ENCODE peak calls at places on chromosomes 16 and 17, in four cellular contexts. F is CD4-positive, alpha-beta T cell; C is putamen; P is activated T-cell treated with anti-CD3 and anti-CD28 coated beads, Interleukin-2, amount 50 U/mL, for 1 hour. T is an unnamed sample.

GRCh38 chr16:77246160-77246559 is 47.0 kb downstream of the SYCE1L start:
- DNase-seq in F (no peak), P (no peak), C (no peak), T (no peak)

GRCh38 chr17:51873302-51873701 is 285.2 kb downstream of the CA10 start:
- DNase-seq in F (no peak), P (no peak), C (no peak), T (no peak)

GRCh38 chr17:79630120-79630519 is 19.3 kb upstream of the RBFOX3 start:
- DNase-seq in F (no peak), C (no peak), P (no peak), T (no peak)

GRCh38 chr16:30458561-30459394 is 13.1 kb upstream of the SEPHS2 start:
- DNase-seq in P (peak), F (peak), C (no peak), T (no peak)

GRCh38 chr17:12537436-12537835 is 128.3 kb upstream of the MYOCD start:
- DNase-seq in F (no peak), C (no peak), P (no peak), T (no peak)

GRCh38 chr17:45440161-45440859 is 7.6 kb upstream of the ARHGAP27 start:
- DNase-seq in C (no peak), F (no peak), P (no peak), T (no peak)

GRCh38 chr16:28192811-28193529 is 18.8 kb downstream of the XPO6 start:
- DNase-seq in P (peak), C (no peak), F (peak), T (no peak)

GRCh38 chr16:22184615-22184968 is 21.5 kb upstream of the EEF2K start:
- DNase-seq in F (no peak), C (no peak), P (no peak), T (no peak)

GRCh38 chr16:89841275-89841674 is 13.0 kb downstream of the SPIRE2 start:
- DNase-seq in P (peak), C (no peak), F (peak), T (no peak)

GRCh38 chr16:89583895-89584644 is 8.5 kb downstream of the CPNE7 start:
- DNase-seq in P (no peak), F (no peak), C (no peak), T (no peak)

GRCh38 chr17:82179946-82180475 is 32.6 kb downstream of the CCDC57 start:
- DNase-seq in C (no peak), P (no peak), F (no peak), T (peak)

GRCh38 chr16:65384441-65384840 is 262.6 kb upstream of the CDH11 start:
- DNase-seq in F (no peak), C (no peak), P (no peak), T (peak)

GRCh38 chr16:27712251-27712711 is 162.3 kb downstream of the KATNIP start:
- DNase-seq in C (peak), F (no peak), P (no peak), T (peak)

GRCh38 chr16:54077412-54077821 is 209.2 kb downstream of the IRX3 start:
- DNase-seq in C (no peak), F (no peak), P (no peak), T (no peak)

GRCh38 chr16:2785101-2785991 is 2.0 kb downstream of the PRSS33 start:
- DNase-seq in C (no peak), P (peak), F (peak), T (no peak)

GRCh38 chr16:84239910-84240309 is at the start of gene KCNG4:
- DNase-seq in F (no peak), C (no peak), P (no peak), T (peak)

GRCh38 chr16:27190316-27190871 is 12.9 kb upstream of the KDM8 start:
- DNase-seq in C (no peak), P (no peak), F (no peak), T (no peak)

T was measured in SJCRH30.